ENCODE peak calls at places on chromosomes 4 and X, in seven cellular contexts. H, M, O, U, D, V and A are unnamed samples.

GRCh38 chr4:71559957-71560541 is 221.2 kb downstream of the SLC4A4 start:
- DNase-seq in H (no peak), M (no peak), O (no peak), U (no peak), D (no peak), V (no peak), A (no peak)

GRCh38 chr4:123488916-123489315 is 92.3 kb downstream of the SPRY1 start:
- DNase-seq in H (no peak), M (no peak), O (no peak), U (no peak), D (no peak), V (no peak), A (no peak)

GRCh38 chr4:39062094-39062493 is at the start of gene KLHL5:
- DNase-seq in H (no peak), M (no peak), O (no peak), U (no peak), D (no peak), V (no peak), A (no peak)

GRCh38 chr4:143207555-143207954 is 22.8 kb downstream of the USP38 start:
- DNase-seq in H (no peak), M (no peak), O (no peak), U (no peak), D (no peak), V (no peak), A (no peak)

GRCh38 chr4:15498356-15498755 is 28.7 kb downstream of the CC2D2A start:
- DNase-seq in H (no peak), M (no peak), O (no peak), U (no peak), D (no peak), V (no peak), A (no peak)

GRCh38 chrX:3345281-3346081 is 971 bp downstream of the MXRA5 start:
- DNase-seq in H (no peak), M (no peak), O (peak; percentile 87), U (no peak), D (peak; percentile 75), V (peak; percentile 46), A (peak; percentile 41)

GRCh38 chr4:656651-657337 is 17.3 kb downstream of the ATP5ME start:
- DNase-seq in H (no peak), M (no peak), O (peak; percentile 44), U (no peak), D (no peak), V (no peak), A (no peak)

GRCh38 chr4:663438-664428 is 10.3 kb downstream of the ATP5ME start:
- DNase-seq in H (no peak), M (no peak), O (peak; percentile 89), U (no peak), D (peak; percentile 64), V (peak; percentile 44), A (peak; percentile 50)

GRCh38 chrX:129696463-129697155 is 41.9 kb upstream of the APLN start:
- DNase-seq in H (no peak), M (no peak), O (peak; percentile 70), U (no peak), D (no peak), V (no peak), A (no peak)

GRCh38 chr4:11623726-11624037 is 195.0 kb upstream of the HS3ST1 start:
- DNase-seq in H (no peak), M (no peak), O (peak; percentile 73), U (no peak), D (no peak), V (peak; percentile 9), A (peak; percentile 5)

GRCh38 chr4:39435875-39436563 is 22.7 kb downstream of the RPL9 start:
- DNase-seq in H (no peak), M (no peak), O (no peak), U (no peak), D (no peak), V (no peak), A (no peak)

GRCh38 chr4:150664935-150665334 is 83.0 kb downstream of the MAB21L2 start:
- DNase-seq in H (no peak), M (no peak), O (no peak), U (peak; percentile 47), D (no peak), V (no peak), A (no peak)

DNA sequence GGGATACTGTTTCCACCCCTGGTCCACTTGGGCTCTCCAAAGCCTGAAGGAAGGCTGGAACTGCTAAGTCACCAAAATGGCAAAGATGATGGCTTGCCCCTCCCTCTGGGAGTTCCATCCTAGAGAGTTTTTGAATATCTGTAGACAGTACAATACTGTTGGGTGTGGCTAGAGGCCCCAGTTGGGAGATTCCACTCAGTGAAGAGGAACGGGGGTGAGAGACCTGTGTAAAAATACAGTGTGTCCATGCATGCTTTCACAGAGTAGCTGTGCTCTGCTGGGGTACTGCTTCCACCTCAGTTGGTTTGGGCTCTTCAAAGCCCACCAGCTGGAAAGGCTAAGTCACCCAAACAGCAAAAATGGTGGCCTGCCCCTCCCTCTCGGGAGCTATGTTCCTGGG is 109.8 kb upstream of the APOOL start:
- DNase-seq in H (no peak), M (no peak), O (no peak), U (no peak), D (no peak), V (no peak), A (no peak)
- TF ChIP-seq CTCF in H (no peak), M (no peak), O (no peak), U (no peak), D (no peak), V (no peak), A (no peak)

GRCh38 chr4:56627985-56628384 is 53.1 kb downstream of the HOPX start:
- DNase-seq in H (no peak), M (no peak), O (no peak), U (no peak), D (no peak), V (no peak), A (no peak)
- TF ChIP-seq CTCF in H (no peak), M (no peak), O (no peak), U (no peak), D (no peak), V (no peak), A (no peak)

DNA sequence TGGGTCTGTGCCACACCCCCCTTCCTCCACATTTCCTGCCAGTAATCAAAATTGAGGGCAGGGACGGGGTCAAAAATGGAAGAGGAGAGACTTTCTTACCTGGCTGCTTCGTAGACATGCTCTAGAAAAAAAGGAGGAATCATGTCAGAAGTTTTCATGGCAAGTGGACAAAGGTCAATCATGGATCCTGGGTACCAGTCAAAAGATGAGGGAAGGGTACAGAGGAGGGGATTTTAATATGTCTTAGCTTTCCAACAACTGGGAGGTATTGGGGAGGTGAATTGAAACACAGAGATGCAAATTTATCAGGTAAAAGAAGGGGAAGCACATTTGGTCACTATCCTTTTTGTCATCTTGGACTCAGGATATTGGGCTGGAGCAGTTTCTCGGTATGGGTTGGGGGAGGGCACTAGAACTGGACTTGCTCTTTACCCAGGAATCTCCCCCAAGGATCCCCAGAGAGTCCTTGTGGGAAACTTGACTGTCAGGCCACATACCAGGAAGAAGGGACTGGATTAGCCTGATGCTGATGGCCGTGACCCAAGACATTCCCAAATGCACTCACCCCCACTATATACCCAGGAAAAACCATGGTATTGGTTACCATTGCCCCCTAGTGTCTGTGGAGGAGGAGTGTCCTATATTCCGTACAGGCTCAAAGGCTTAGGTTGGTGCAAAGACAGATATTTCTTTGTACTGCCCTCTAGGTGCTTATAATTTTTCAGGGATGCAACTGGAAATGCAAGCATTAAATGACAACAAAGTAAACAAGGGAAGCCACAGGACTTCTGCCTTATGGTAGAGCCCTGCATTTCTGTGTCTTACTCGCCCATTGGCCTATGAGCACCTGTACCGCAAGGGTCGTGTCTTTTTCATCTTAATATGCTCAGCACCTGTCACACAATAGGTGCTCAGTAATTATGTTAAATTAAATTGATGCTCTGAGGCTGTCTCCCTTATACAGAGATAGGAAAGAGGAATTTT is 16.8 kb downstream of the VSIG4 start:
- DNase-seq in H (no peak), M (no peak), O (peak; percentile 52), U (no peak), D (no peak), V (no peak), A (peak; percentile 3)
- TF ChIP-seq CTCF in H (no peak), M (peak; percentile 59), O (peak; percentile 68), U (no peak), D (no peak), V (no peak), A (no peak)

GRCh38 chrX:97026406-97026805 is 142.7 kb downstream of the RPA4 start:
- DNase-seq in H (no peak), M (no peak), O (no peak), U (no peak), D (no peak), V (no peak), A (peak; percentile 2)
- TF ChIP-seq CTCF in H (no peak), M (no peak), O (peak; percentile 72), U (no peak), D (peak; percentile 13), V (peak; percentile 45), A (no peak)